ENCODE peak calls at places on chromosomes 4 and X, in ten cellular contexts. A is EL; K is endodermal cell; R is activated gamma-delta T cell treated with anti-CD3 and anti-CD28 coated beads, Interleukin-2, amount 50 U/mL, for 16 hours; Z is H4; L is HT1080; N is myocyte; E is activated T-helper 1 cell treated with anti-CD3 and anti-CD28 coated beads, Interleukin-12 subunit alpha, Interleukin-12 subunit beta, Interleukin-2, Interleukin-4 antibody, amounts not matched to agents 30 ng/mL and 10 ng/mL and 1 ng/mL, durations not matched to agents 14 hours and 24 hours and 36 hours; V is AG09319; I is non-pigmented ciliary epithelial cell. X is an unnamed sample.

GRCh38 chr4:16450031-16450430 is 223.8 kb upstream of the TAPT1 start:
- DNase-seq in A (no peak), R (no peak), K (no peak), I (no peak), L (no peak), Z (no peak), N (no peak), E (no peak), V (no peak), X (no peak)

GRCh38 chr4:110249687-110250387 is 51.4 kb upstream of the ELOVL6 start:
- DNase-seq in I (no peak), V (no peak), A (no peak), L (no peak), E (no peak), Z (no peak), R (no peak), N (peak), K (no peak), X (no peak)

GRCh38 chr4:80475236-80475635 is 139.7 kb downstream of the CFAP299 start:
- DNase-seq in I (no peak), V (no peak), E (no peak), N (peak), K (no peak), A (no peak), L (no peak), R (no peak), Z (no peak), X (no peak)

GRCh38 chrX:120840826-120841225 is 34.8 kb downstream of the CT47B1 start:
- DNase-seq in N (no peak), L (peak), Z (no peak), E (no peak), A (peak), K (no peak), V (no peak), I (peak), R (no peak), X (peak)

GRCh38 chrX:10329984-10330383 is 173.2 kb downstream of the CLCN4 start:
- DNase-seq in A (no peak), N (peak), E (no peak), V (no peak), K (no peak), L (no peak), R (no peak), Z (no peak), I (no peak), X (no peak)

GRCh38 chr4:78298618-78299017 is 241.5 kb downstream of the FRAS1 start:
- DNase-seq in V (no peak), L (peak), E (no peak), I (no peak), Z (no peak), K (no peak), N (peak), R (no peak), A (peak), X (peak)

GRCh38 chr4:163895369-163896005 is 401.0 kb downstream of the TMA16 start:
- DNase-seq in N (no peak), E (no peak), A (no peak), L (no peak), R (no peak), V (no peak), I (no peak), K (no peak), Z (no peak), X (no peak)

GRCh38 chr4:71020611-71021010 is 27.2 kb downstream of the DCK start:
- DNase-seq in N (peak), L (no peak), I (no peak), E (no peak), V (no peak), R (no peak), A (no peak), K (no peak), Z (no peak), X (peak)

GRCh38 chr4:6380746-6381411 is 91.5 kb downstream of the PPP2R2C start:
- DNase-seq in I (no peak), K (peak), V (no peak), R (no peak), L (no peak), A (no peak), Z (no peak), E (no peak), N (no peak), X (no peak)

GRCh38 chr4:80073362-80074008 is 456 bp upstream of the ANTXR2 start:
- DNase-seq in L (no peak), K (no peak), N (no peak), I (no peak), Z (no peak), R (no peak), A (no peak), E (peak), V (no peak), X (no peak)

GRCh38 chrX:1011632-1012283 is 200.7 kb downstream of the CRLF2 start:
- DNase-seq in K (no peak), R (no peak), Z (no peak), I (no peak), L (no peak), N (no peak), V (no peak), A (no peak), E (no peak), X (no peak)

GRCh38 chr4:104394409-104394813 is 100.3 kb downstream of the CXXC4 start:
- DNase-seq in N (no peak), A (no peak), E (no peak), R (no peak), K (no peak), I (no peak), V (no peak), L (no peak), Z (no peak), X (no peak)

GRCh38 chr4:7151668-7152227 is 40.6 kb upstream of the SORCS2 start:
- DNase-seq in Z (no peak), I (no peak), N (no peak), V (no peak), L (no peak), R (no peak), K (no peak), E (no peak), A (no peak), X (no peak)

GRCh38 chr4:147060171-147060931 is 114.7 kb upstream of the TTC29 start:
- DNase-seq in L (peak), I (peak), Z (no peak), V (peak), E (no peak), K (no peak), R (no peak), N (peak), A (peak), X (peak)

GRCh38 chr4:153228512-153229145 is 24.4 kb downstream of the TRIM2 start:
- DNase-seq in E (no peak), N (no peak), A (no peak), R (no peak), V (no peak), L (peak), I (no peak), K (no peak), Z (no peak), X (no peak)

GRCh38 chrX:103276581-103277002 is at the start of gene TCEAL5:
- DNase-seq in V (no peak), N (no peak), R (no peak), E (no peak), A (no peak), I (no peak), L (no peak), K (no peak), Z (no peak), X (peak)

GRCh38 chr4:68175562-68176155 is 46.0 kb upstream of the TMPRSS11F start:
- DNase-seq in R (no peak), Z (peak), V (peak), I (peak), N (peak), K (peak), L (peak), E (no peak), A (peak), X (peak)

GRCh38 chr4:73066928-73067327 is 2.6 kb downstream of the COX18 start:
- DNase-seq in E (peak), I (no peak), A (no peak), N (no peak), V (no peak), Z (no peak), L (no peak), R (no peak), K (no peak), X (no peak)